ENCODE peak calls at places on chromosomes 3 and 15, in five cellular contexts. J, W, K, L and N are unnamed samples.

GRCh38 chr15:25170781-25171110 is 216.0 kb downstream of the SNRPN start:
- DNase-seq in J (no peak), W (no peak), K (no peak), L (no peak), N (no peak)

GRCh38 chr15:80489030-80489594 is 84.9 kb downstream of the ARNT2 start:
- DNase-seq in J (no peak), W (no peak), K (no peak), L (no peak), N (no peak)

GRCh38 chr3:49799761-49800160 is at the start of gene CDHR4:
- DNase-seq in J (no peak), W (no peak), K (no peak), L (no peak), N (no peak)

GRCh38 chr3:139202226-139202958 is 141.4 kb upstream of the MRPS22 start:
- DNase-seq in J (peak), W (peak), K (peak), L (peak), N (peak)

GRCh38 chr15:40501487-40501886 is 30.7 kb downstream of the CHST14 start:
- DNase-seq in J (no peak), W (no peak), K (no peak), L (no peak), N (no peak)

GRCh38 chr3:170941551-170941950 is 33.1 kb upstream of the EIF5A2 start:
- DNase-seq in J (no peak), W (no peak), K (no peak), L (no peak), N (no peak)

GRCh38 chr3:107426223-107426622 is 49.0 kb downstream of the CCDC54 start:
- DNase-seq in J (no peak), W (no peak), K (no peak), L (no peak), N (no peak)

GRCh38 chr15:38994310-38994709 is 429.7 kb upstream of the RASGRP1 start:
- DNase-seq in J (no peak), W (no peak), K (no peak), L (no peak), N (no peak)

GRCh38 chr15:70826634-70827033 is 27.3 kb downstream of the LARP6 start:
- DNase-seq in J (no peak), W (no peak), K (no peak), L (peak), N (peak)

GRCh38 chr3:31896026-31896425 is 85.0 kb downstream of the OSBPL10 start:
- DNase-seq in J (no peak), W (no peak), K (no peak), L (no peak), N (no peak)

GRCh38 chr15:58185439-58185838 is 47.3 kb downstream of the AQP9 start:
- DNase-seq in J (no peak), W (no peak), K (peak), L (no peak), N (peak)

GRCh38 chr3:10198761-10199688 is 34.3 kb downstream of the IRAK2 start:
- DNase-seq in J (no peak), W (no peak), K (peak), L (no peak), N (peak)

GRCh38 chr3:69563968-69564367 is 175.3 kb upstream of the MITF start:
- DNase-seq in J (no peak), W (no peak), K (no peak), L (no peak), N (no peak)

GRCh38 chr3:127421943-127422662 is 134.3 kb upstream of the PRR20G start:
- DNase-seq in J (no peak), W (no peak), K (no peak), L (no peak), N (no peak)

GRCh38 chr3:120153294-120153693 is 59.0 kb upstream of the GSK3B start:
- DNase-seq in J (no peak), W (no peak), K (no peak), L (no peak), N (no peak)

GRCh38 chr15:87715252-87715651 is 541.3 kb downstream of the NTRK3 start:
- DNase-seq in J (no peak), W (no peak), K (no peak), L (no peak), N (no peak)

GRCh38 chr3:97883736-97884135 is 61.9 kb downstream of the CRYBG3 start:
- DNase-seq in J (no peak), W (no peak), K (no peak), L (no peak), N (no peak)

GRCh38 chr15:90097475-90097874 is 4.8 kb downstream of the IDH2 start:
- DNase-seq in J (no peak), W (no peak), K (peak), L (no peak), N (peak)

GRCh38 chr3:9916346-9916733 is 558 bp upstream of the IL17RC start:
- DNase-seq in J (no peak), W (no peak), K (no peak), L (no peak), N (no peak)

GRCh38 chr3:37731895-37732294 is 129.8 kb upstream of the CTDSPL start:
- DNase-seq in J (no peak), W (no peak), K (no peak), L (no peak), N (no peak)

GRCh38 chr3:27708246-27708645 is 13.9 kb downstream of the EOMES start:
- DNase-seq in J (no peak), W (no peak), K (no peak), L (no peak), N (no peak)

GRCh38 chr15:27989838-27990237 is 109.3 kb downstream of the OCA2 start:
- DNase-seq in J (no peak), W (no peak), K (no peak), L (no peak), N (no peak)

GRCh38 chr3:51944541-51945021 is 2.4 kb downstream of the PARP3 start:
- DNase-seq in J (no peak), W (no peak), K (no peak), L (no peak), N (no peak)

GRCh38 chr3:133835418-133835743 is 29.8 kb downstream of the SRPRB start:
- DNase-seq in J (no peak), W (no peak), K (no peak), L (no peak), N (no peak)

GRCh38 chr3:112074616-112075497 is 11.3 kb upstream of the C3orf52 start:
- DNase-seq in J (no peak), W (peak), K (peak), L (no peak), N (peak)

GRCh38 chr15:67321352-67321751 is 66.8 kb downstream of the IQCH start:
- DNase-seq in J (no peak), W (no peak), K (no peak), L (no peak), N (no peak)

GRCh38 chr15:26889298-26889898 is 22.5 kb downstream of the GABRA5 start:
- DNase-seq in J (no peak), W (peak), K (peak), L (peak), N (peak)

GRCh38 chr3:128426128-128426921 is 40.4 kb downstream of the DNAJB8 start:
- DNase-seq in J (no peak), W (peak), K (peak), L (no peak), N (no peak)

GRCh38 chr15:27538325-27538724 is 560.8 kb downstream of the OCA2 start:
- DNase-seq in J (no peak), W (no peak), K (no peak), L (no peak), N (no peak)

GRCh38 chr3:108381531-108381930 is 85.2 kb downstream of the HHLA2 start:
- DNase-seq in J (no peak), W (no peak), K (no peak), L (no peak), N (no peak)

GRCh38 chr3:5136619-5137429 is 14.7 kb downstream of the ARL8B start:
- DNase-seq in J (no peak), W (peak), K (peak), L (no peak), N (peak)